ENCODE peak calls at places on chromosome 14, in five cellular contexts. X is stimulated activated CD8-positive, alpha-beta memory T cell treated with anti-CD3 and anti-CD28 coated beads, Interleukin-4, amount 100 ng/mL, for 48 hours; K is fibroblast of lung; R is activated gamma-delta T cell treated with anti-CD3 and anti-CD28 coated beads, Interleukin-2, amount 50 U/mL, for 16 hours; I is SW 1271. C is an unnamed sample.

GRCh38 chr14:54686219-54686870 is 119.4 kb downstream of the SAMD4A start:
- DNase-seq in R (no peak), I (no peak), X (no peak), K (peak), C (no peak)

GRCh38 chr14:65052832-65053231 is 49.5 kb downstream of the MAX start:
- DNase-seq in I (no peak), K (no peak), X (no peak), R (no peak), C (no peak)

GRCh38 chr14:92958373-92959188 is 35.6 kb downstream of the CHGA start:
- DNase-seq in K (no peak), X (no peak), R (no peak), I (no peak), C (no peak)

GRCh38 chr14:56127156-56127555 is 8.9 kb downstream of the PELI2 start:
- DNase-seq in K (no peak), I (no peak), R (no peak), X (no peak), C (no peak)

GRCh38 chr14:22982013-22982476 is 306 bp downstream of the AJUBA start:
- DNase-seq in R (no peak), K (no peak), X (peak), I (no peak), C (no peak)

GRCh38 chr14:22384974-22385526 is 204.0 kb downstream of the DAD1 start:
- DNase-seq in I (no peak), X (no peak), R (no peak), K (peak), C (no peak)

GRCh38 chr14:22391908-22392307 is 197.1 kb downstream of the DAD1 start:
- DNase-seq in R (no peak), I (no peak), X (no peak), K (peak), C (no peak)

GRCh38 chr14:99718031-99718810 is 34.1 kb downstream of the CYP46A1 start:
- DNase-seq in R (no peak), X (no peak), I (no peak), K (no peak), C (peak)

GRCh38 chr14:101546706-101547105 is 14.6 kb upstream of the DIO3 start:
- DNase-seq in R (no peak), K (no peak), X (no peak), I (no peak), C (no peak)

GRCh38 chr14:24890716-24891115 is 159.2 kb downstream of the STXBP6 start:
- DNase-seq in I (no peak), X (no peak), K (no peak), R (no peak), C (no peak)

C was measured in activated effector memory CD4-positive, alpha-beta T cell treated with anti-CD3 and anti-CD28 coated beads, Interleukin-2, amount 50 U/mL, for 16 hours.